ENCODE peak calls at places on chromosomes 12 and 14, in nine cellular contexts. One of them, this sample, is unnamed. For H3K4me1, the result is how much of the 10 kb centered on the place peaks cover.

GRCh38 chr12:8549381-8549780 is 8.7 kb upstream of the CLEC4E start:
- DNase-seq in H1: no peak
- DNase-seq in effector memory CD4-positive, alpha-beta T cell: no peak
- DNase-seq in tibial artery: no peak
- DNase-seq in right lobe of liver: no peak
- DNase-seq in psoas muscle: no peak
- DNase-seq in neural progenitor cell: no peak
- DNase-seq in heart right ventricle: no peak
- DNase-seq in ovary: no peak
- DNase-seq in this sample: no peak

GRCh38 chr14:39218171-39218769 is 15.4 kb upstream of the MIA2 start:
- DNase-seq in H1: no peak
- DNase-seq in effector memory CD4-positive, alpha-beta T cell: no peak
- DNase-seq in tibial artery: no peak
- DNase-seq in right lobe of liver: no peak
- DNase-seq in psoas muscle: no peak
- DNase-seq in neural progenitor cell: no peak
- DNase-seq in heart right ventricle: no peak
- DNase-seq in ovary: no peak
- DNase-seq in this sample: no peak

GRCh38 chr12:120538281-120539156 is 4.4 kb downstream of the RNF10 start:
- DNase-seq in H1: no peak
- DNase-seq in effector memory CD4-positive, alpha-beta T cell: no peak
- DNase-seq in tibial artery: peak
- DNase-seq in right lobe of liver: peak
- DNase-seq in psoas muscle: peak
- DNase-seq in neural progenitor cell: no peak
- DNase-seq in heart right ventricle: peak
- DNase-seq in ovary: no peak
- DNase-seq in this sample: peak

GRCh38 chr12:50201987-50202521 is 34.9 kb upstream of the CERS5 start:
- DNase-seq in H1: no peak
- DNase-seq in effector memory CD4-positive, alpha-beta T cell: no peak
- DNase-seq in tibial artery: no peak
- DNase-seq in right lobe of liver: no peak
- DNase-seq in psoas muscle: no peak
- DNase-seq in neural progenitor cell: no peak
- DNase-seq in heart right ventricle: no peak
- DNase-seq in ovary: no peak
- DNase-seq in this sample: no peak

GRCh38 chr12:23950775-23951391 is 1.4 kb upstream of the SOX5 start:
- DNase-seq in H1: no peak
- DNase-seq in effector memory CD4-positive, alpha-beta T cell: no peak
- DNase-seq in tibial artery: no peak
- DNase-seq in right lobe of liver: peak
- DNase-seq in psoas muscle: no peak
- DNase-seq in neural progenitor cell: peak
- DNase-seq in heart right ventricle: no peak
- DNase-seq in ovary: peak
- DNase-seq in this sample: no peak

GRCh38 chr12:1318327-1319031 is 275.9 kb downstream of the FBXL14 start:
- DNase-seq in H1: no peak
- DNase-seq in effector memory CD4-positive, alpha-beta T cell: no peak
- DNase-seq in tibial artery: no peak
- DNase-seq in right lobe of liver: peak
- DNase-seq in psoas muscle: no peak
- DNase-seq in neural progenitor cell: peak
- DNase-seq in heart right ventricle: peak
- DNase-seq in ovary: no peak
- DNase-seq in this sample: no peak

GRCh38 chr14:60510976-60511599 is 2.1 kb downstream of the SIX6 start:
- DNase-seq in H1: no peak
- DNase-seq in effector memory CD4-positive, alpha-beta T cell: no peak
- DNase-seq in tibial artery: no peak
- DNase-seq in right lobe of liver: no peak
- DNase-seq in psoas muscle: no peak
- DNase-seq in neural progenitor cell: peak
- DNase-seq in heart right ventricle: peak
- DNase-seq in ovary: no peak
- DNase-seq in this sample: no peak

GRCh38 chr14:105173901-105174894 is 5.6 kb upstream of the JAG2 start:
- DNase-seq in H1: no peak
- DNase-seq in effector memory CD4-positive, alpha-beta T cell: peak
- DNase-seq in tibial artery: no peak
- DNase-seq in right lobe of liver: no peak
- DNase-seq in psoas muscle: no peak
- DNase-seq in neural progenitor cell: no peak
- DNase-seq in heart right ventricle: no peak
- DNase-seq in ovary: no peak
- DNase-seq in this sample: peak

GRCh38 chr14:73463411-73463810 is 5.1 kb upstream of the NUMB start:
- DNase-seq in H1: no peak
- DNase-seq in effector memory CD4-positive, alpha-beta T cell: no peak
- DNase-seq in tibial artery: peak
- DNase-seq in right lobe of liver: no peak
- DNase-seq in psoas muscle: peak
- DNase-seq in neural progenitor cell: no peak
- DNase-seq in heart right ventricle: peak
- DNase-seq in ovary: no peak
- DNase-seq in this sample: no peak

DNA sequence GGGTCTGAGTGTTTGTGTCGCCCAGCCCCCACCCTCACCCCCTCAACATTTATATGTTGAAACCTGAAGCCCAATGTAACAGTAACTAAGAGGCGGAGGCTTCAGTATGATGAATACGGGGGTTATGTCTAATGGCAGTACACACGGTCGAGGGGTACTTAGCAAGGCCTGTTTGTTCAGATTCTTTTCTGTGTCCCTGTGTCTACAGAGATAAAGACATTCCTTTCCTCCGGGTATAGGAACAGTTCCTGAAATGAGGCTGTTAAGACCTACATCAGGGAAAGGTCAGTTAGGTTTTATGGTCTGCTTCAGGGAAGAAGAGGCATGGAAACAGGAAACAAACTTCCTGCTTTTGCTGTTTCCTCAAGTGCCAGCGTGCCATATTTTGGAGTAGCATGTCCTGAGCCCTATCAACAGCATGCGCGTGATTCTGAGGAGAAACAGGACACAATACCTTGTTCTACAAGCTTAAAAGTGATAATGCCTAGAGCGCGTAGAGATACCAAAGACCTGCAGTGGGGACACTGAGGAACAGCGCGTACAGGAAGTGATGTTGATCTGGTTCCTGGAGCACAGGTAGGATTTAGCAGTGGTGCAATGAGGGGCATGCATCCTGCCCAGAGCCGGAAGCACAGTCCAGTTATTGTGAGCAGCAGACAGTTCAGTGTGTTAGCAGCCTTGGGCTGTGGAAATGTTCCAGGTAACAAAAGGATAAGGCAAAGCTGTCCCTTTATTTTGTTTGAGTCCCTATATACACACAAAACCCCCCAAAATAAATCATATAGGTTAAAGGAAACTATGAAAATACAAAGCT is 47.2 kb downstream of the FGD4 start:
- DNase-seq in H1: no peak
- DNase-seq in effector memory CD4-positive, alpha-beta T cell: no peak
- DNase-seq in tibial artery: no peak
- DNase-seq in right lobe of liver: no peak
- DNase-seq in psoas muscle: no peak
- DNase-seq in neural progenitor cell: peak
- DNase-seq in heart right ventricle: no peak
- DNase-seq in ovary: no peak
- DNase-seq in this sample: no peak
- H3K4me1 ChIP-seq in H1: under half
- H3K4me1 ChIP-seq in effector memory CD4-positive, alpha-beta T cell: under half
- H3K4me1 ChIP-seq in tibial artery: under half
- H3K4me1 ChIP-seq in right lobe of liver: under half
- H3K4me1 ChIP-seq in psoas muscle: under half
- H3K4me1 ChIP-seq in neural progenitor cell: under half
- H3K4me1 ChIP-seq in heart right ventricle: under half
- H3K4me1 ChIP-seq in ovary: under half
- H3K4me1 ChIP-seq in this sample: under half

GRCh38 chr12:53127169-53127568 is 23.9 kb downstream of the SOAT2 start:
- DNase-seq in H1: no peak
- DNase-seq in effector memory CD4-positive, alpha-beta T cell: no peak
- DNase-seq in tibial artery: no peak
- DNase-seq in right lobe of liver: no peak
- DNase-seq in psoas muscle: no peak
- DNase-seq in neural progenitor cell: no peak
- DNase-seq in heart right ventricle: no peak
- DNase-seq in ovary: no peak
- DNase-seq in this sample: no peak

GRCh38 chr12:53120685-53121525 is 17.6 kb downstream of the SOAT2 start:
- DNase-seq in H1: no peak
- DNase-seq in effector memory CD4-positive, alpha-beta T cell: no peak
- DNase-seq in tibial artery: no peak
- DNase-seq in right lobe of liver: no peak
- DNase-seq in psoas muscle: no peak
- DNase-seq in neural progenitor cell: no peak
- DNase-seq in heart right ventricle: no peak
- DNase-seq in ovary: no peak
- DNase-seq in this sample: no peak

GRCh38 chr12:53123578-53124351 is 20.5 kb downstream of the SOAT2 start:
- DNase-seq in H1: no peak
- DNase-seq in effector memory CD4-positive, alpha-beta T cell: no peak
- DNase-seq in tibial artery: no peak
- DNase-seq in right lobe of liver: no peak
- DNase-seq in psoas muscle: no peak
- DNase-seq in neural progenitor cell: no peak
- DNase-seq in heart right ventricle: no peak
- DNase-seq in ovary: no peak
- DNase-seq in this sample: no peak

GRCh38 chr12:53122961-53123468 is 19.7 kb downstream of the SOAT2 start:
- DNase-seq in H1: no peak
- DNase-seq in effector memory CD4-positive, alpha-beta T cell: no peak
- DNase-seq in tibial artery: no peak
- DNase-seq in right lobe of liver: no peak
- DNase-seq in psoas muscle: no peak
- DNase-seq in neural progenitor cell: no peak
- DNase-seq in heart right ventricle: no peak
- DNase-seq in ovary: no peak
- DNase-seq in this sample: no peak

DNA sequence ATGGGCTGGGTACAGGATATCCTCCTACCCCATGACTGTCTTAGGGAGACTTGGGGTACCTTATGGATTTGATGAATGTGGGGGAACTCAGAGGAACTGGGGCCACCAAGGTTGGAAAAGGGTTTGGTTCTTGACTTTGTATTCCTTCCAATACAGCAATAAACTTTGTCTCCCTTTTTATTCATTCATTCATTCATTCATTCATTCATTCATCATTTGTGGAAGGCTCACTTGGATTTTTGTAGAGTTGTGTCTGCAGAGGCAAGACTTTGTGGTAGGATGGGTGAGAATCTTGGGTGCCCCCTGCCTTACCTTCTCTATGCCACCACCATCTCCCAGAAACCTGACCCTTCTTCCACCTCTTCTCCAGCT is 21.1 kb downstream of the SOAT2 start:
- DNase-seq in H1: no peak
- DNase-seq in effector memory CD4-positive, alpha-beta T cell: no peak
- DNase-seq in tibial artery: no peak
- DNase-seq in right lobe of liver: no peak
- DNase-seq in psoas muscle: no peak
- DNase-seq in neural progenitor cell: no peak
- DNase-seq in heart right ventricle: no peak
- DNase-seq in ovary: no peak
- DNase-seq in this sample: no peak
- H3K4me1 ChIP-seq in H1: under half
- H3K4me1 ChIP-seq in effector memory CD4-positive, alpha-beta T cell: under half
- H3K4me1 ChIP-seq in tibial artery: under half
- H3K4me1 ChIP-seq in right lobe of liver: under half
- H3K4me1 ChIP-seq in psoas muscle: under half
- H3K4me1 ChIP-seq in neural progenitor cell: under half
- H3K4me1 ChIP-seq in heart right ventricle: under half
- H3K4me1 ChIP-seq in ovary: under half
- H3K4me1 ChIP-seq in this sample: under half

GRCh38 chr12:46364300-46364696 is 8.3 kb downstream of the SLC38A2 start:
- DNase-seq in H1: no peak
- DNase-seq in effector memory CD4-positive, alpha-beta T cell: no peak
- DNase-seq in tibial artery: no peak
- DNase-seq in right lobe of liver: no peak
- DNase-seq in psoas muscle: no peak
- DNase-seq in neural progenitor cell: no peak
- DNase-seq in heart right ventricle: no peak
- DNase-seq in ovary: no peak
- DNase-seq in this sample: no peak
- H3K4me1 ChIP-seq in H1: under half
- H3K4me1 ChIP-seq in effector memory CD4-positive, alpha-beta T cell: under half
- H3K4me1 ChIP-seq in tibial artery: under half
- H3K4me1 ChIP-seq in right lobe of liver: under half
- H3K4me1 ChIP-seq in psoas muscle: half or more
- H3K4me1 ChIP-seq in neural progenitor cell: under half
- H3K4me1 ChIP-seq in heart right ventricle: half or more
- H3K4me1 ChIP-seq in ovary: under half
- H3K4me1 ChIP-seq in this sample: under half

GRCh38 chr12:27623645-27624044 is 72.6 kb upstream of the REP15 start:
- DNase-seq in H1: no peak
- DNase-seq in effector memory CD4-positive, alpha-beta T cell: no peak
- DNase-seq in tibial artery: no peak
- DNase-seq in right lobe of liver: no peak
- DNase-seq in psoas muscle: no peak
- DNase-seq in neural progenitor cell: no peak
- DNase-seq in heart right ventricle: no peak
- DNase-seq in ovary: no peak
- DNase-seq in this sample: no peak
- H3K4me1 ChIP-seq in H1: under half
- H3K4me1 ChIP-seq in effector memory CD4-positive, alpha-beta T cell: under half
- H3K4me1 ChIP-seq in tibial artery: under half
- H3K4me1 ChIP-seq in right lobe of liver: under half
- H3K4me1 ChIP-seq in psoas muscle: under half
- H3K4me1 ChIP-seq in neural progenitor cell: under half
- H3K4me1 ChIP-seq in heart right ventricle: under half
- H3K4me1 ChIP-seq in ovary: under half
- H3K4me1 ChIP-seq in this sample: under half

DNA sequence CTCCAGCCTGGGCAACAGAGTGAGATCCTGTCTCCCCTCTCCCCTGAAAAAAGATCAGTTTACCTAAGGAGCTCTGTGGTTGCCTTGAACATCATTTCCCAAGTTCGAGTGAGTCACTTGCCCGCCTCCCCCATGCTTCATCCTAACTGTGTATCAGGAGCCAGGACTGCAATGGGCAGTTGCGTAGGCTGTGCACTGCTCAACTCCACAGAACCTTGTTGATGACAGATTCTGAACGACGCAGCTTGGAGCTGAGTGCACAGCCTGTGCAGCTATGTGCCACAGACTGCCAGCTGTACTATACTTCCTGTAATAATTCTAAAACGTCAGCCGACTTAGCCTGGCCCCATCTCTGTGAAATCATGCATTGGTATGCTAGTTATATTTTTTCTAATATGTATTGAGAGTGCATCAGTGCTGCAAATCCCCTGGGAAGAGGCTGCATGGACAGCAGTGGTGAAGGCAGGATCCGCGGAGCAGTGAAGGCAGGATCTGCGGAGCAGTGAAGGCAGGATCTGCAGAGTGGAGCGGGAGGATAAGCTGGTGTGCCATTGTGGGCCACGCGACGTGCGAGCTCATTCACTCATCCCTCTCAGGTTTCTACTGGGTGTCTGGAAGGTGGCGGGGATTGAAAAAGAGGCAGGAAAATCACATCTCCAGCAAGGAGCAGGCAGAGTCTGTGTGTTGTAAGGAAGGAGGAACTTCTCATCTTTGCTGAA is 80.8 kb downstream of the GALNT9 start:
- DNase-seq in H1: no peak
- DNase-seq in effector memory CD4-positive, alpha-beta T cell: no peak
- DNase-seq in tibial artery: no peak
- DNase-seq in right lobe of liver: no peak
- DNase-seq in psoas muscle: no peak
- DNase-seq in neural progenitor cell: peak
- DNase-seq in heart right ventricle: no peak
- DNase-seq in ovary: no peak
- DNase-seq in this sample: no peak
- H3K4me1 ChIP-seq in H1: under half
- H3K4me1 ChIP-seq in effector memory CD4-positive, alpha-beta T cell: under half
- H3K4me1 ChIP-seq in tibial artery: under half
- H3K4me1 ChIP-seq in right lobe of liver: under half
- H3K4me1 ChIP-seq in psoas muscle: under half
- H3K4me1 ChIP-seq in neural progenitor cell: under half
- H3K4me1 ChIP-seq in heart right ventricle: under half
- H3K4me1 ChIP-seq in ovary: under half
- H3K4me1 ChIP-seq in this sample: under half

This sample was measured in Peyer's patch.